ENCODE peak calls at places on chromosome 16, in nine cellular contexts. Y is nephron progenitor cell; E is tibial nerve; X is Peyer's patch; S is CD8-positive, alpha-beta T cell; W is fibroblast of lung; L is CD14-positive monocyte; T is right atrium auricular region; N is endothelial cell. O is an unnamed sample.

GRCh38 chr16:4136229-4136813 is 20.1 kb upstream of the ADCY9 start:
- DNase-seq in Y (no peak), E (no peak), X (no peak), S (no peak), W (no peak), L (no peak), T (no peak), N (no peak), O (no peak)

GRCh38 chr16:85750021-85750826 is 672 bp downstream of the C16orf74 start:
- DNase-seq in Y (peak), E (no peak), X (peak), S (peak), W (peak), L (no peak), T (no peak), N (no peak), O (no peak)

GRCh38 chr16:23270654-23271053 is 31.4 kb upstream of the SCNN1B start:
- DNase-seq in Y (no peak), E (no peak), X (no peak), S (no peak), W (no peak), L (no peak), T (no peak), N (no peak), O (no peak)

GRCh38 chr16:52555572-52555971 is 8.6 kb upstream of the TOX3 start:
- DNase-seq in Y (no peak), E (no peak), X (no peak), S (no peak), W (no peak), L (no peak), T (no peak), N (no peak), O (no peak)

GRCh38 chr16:83706394-83706793 is 101.4 kb upstream of the HSBP1 start:
- DNase-seq in Y (no peak), E (no peak), X (no peak), S (no peak), W (peak), L (no peak), T (no peak), N (no peak), O (no peak)

GRCh38 chr16:3646348-3646920 is 8.1 kb upstream of the DNASE1 start:
- DNase-seq in Y (no peak), E (no peak), X (no peak), S (no peak), W (no peak), L (no peak), T (no peak), N (no peak), O (no peak)

GRCh38 chr16:65297453-65297852 is 175.6 kb upstream of the CDH11 start:
- DNase-seq in Y (no peak), E (no peak), X (no peak), S (no peak), W (no peak), L (no peak), T (no peak), N (no peak), O (no peak)

GRCh38 chr16:23950898-23951297 is 115.1 kb downstream of the PRKCB start:
- DNase-seq in Y (no peak), E (no peak), X (no peak), S (no peak), W (no peak), L (peak), T (no peak), N (no peak), O (no peak)

GRCh38 chr16:14635394-14636145 is 2.8 kb downstream of the BFAR start:
- DNase-seq in Y (no peak), E (no peak), X (no peak), S (no peak), W (no peak), L (no peak), T (no peak), N (no peak), O (no peak)

GRCh38 chr16:8655184-8655717 is 19.2 kb upstream of the ABAT start:
- DNase-seq in Y (peak), E (no peak), X (no peak), S (no peak), W (peak), L (no peak), T (no peak), N (peak), O (no peak)

GRCh38 chr16:54817432-54817831 is 113.2 kb upstream of the IRX5 start:
- DNase-seq in Y (peak), E (no peak), X (no peak), S (no peak), W (no peak), L (no peak), T (no peak), N (peak), O (no peak)
- TF ChIP-seq CTCF in Y (no peak), E (no peak), X (no peak), S (no peak), W (no peak), L (no peak), T (no peak), N (peak), O (no peak)

GRCh38 chr16:48918520-48919258 is 308.7 kb upstream of the N4BP1 start:
- DNase-seq in Y (no peak), E (no peak), X (no peak), S (no peak), W (no peak), L (no peak), T (no peak), N (no peak), O (no peak)
- TF ChIP-seq CTCF in Y (no peak), E (no peak), X (no peak), S (no peak), W (no peak), L (no peak), T (no peak), N (no peak), O (no peak)

DNA sequence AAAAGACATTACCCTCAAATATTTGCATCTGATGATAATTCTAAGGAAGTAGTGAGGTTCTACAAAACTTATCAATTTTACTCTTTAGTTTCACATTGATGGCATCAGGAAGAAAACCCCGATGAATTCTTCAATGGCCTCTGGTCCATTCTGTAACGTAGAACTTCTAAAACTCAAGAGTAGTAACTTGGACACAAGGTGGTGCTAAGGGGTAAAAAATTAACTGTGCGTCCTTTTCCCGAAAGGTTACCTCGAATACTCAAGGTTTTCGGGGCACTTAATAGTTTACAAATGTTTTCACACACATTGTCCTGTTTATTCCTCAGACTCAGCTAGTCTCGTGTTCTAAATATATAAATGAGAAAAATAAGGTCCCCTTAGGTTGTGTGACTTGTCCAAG is 517.3 kb upstream of the ZFHX3 start:
- DNase-seq in Y (no peak), E (no peak), X (no peak), S (no peak), W (no peak), L (no peak), T (no peak), N (no peak), O (no peak)
- TF ChIP-seq CTCF in Y (peak), E (no peak), X (no peak), S (no peak), W (no peak), L (no peak), T (peak), N (no peak), O (no peak)

GRCh38 chr16:29641561-29641960 is 21.5 kb upstream of the SPN start:
- DNase-seq in Y (no peak), E (no peak), X (no peak), S (no peak), W (no peak), L (no peak), T (no peak), N (no peak), O (no peak)
- TF ChIP-seq CTCF in Y (no peak), E (no peak), X (peak), S (no peak), W (peak), L (peak), T (peak), N (no peak), O (no peak)

GRCh38 chr16:70693231-70693671 is 7.4 kb upstream of the MTSS2 start:
- DNase-seq in Y (no peak), E (no peak), X (no peak), S (no peak), W (no peak), L (no peak), T (no peak), N (no peak), O (no peak)
- TF ChIP-seq CTCF in Y (no peak), E (no peak), X (no peak), S (no peak), W (no peak), L (no peak), T (no peak), N (no peak), O (no peak)

DNA sequence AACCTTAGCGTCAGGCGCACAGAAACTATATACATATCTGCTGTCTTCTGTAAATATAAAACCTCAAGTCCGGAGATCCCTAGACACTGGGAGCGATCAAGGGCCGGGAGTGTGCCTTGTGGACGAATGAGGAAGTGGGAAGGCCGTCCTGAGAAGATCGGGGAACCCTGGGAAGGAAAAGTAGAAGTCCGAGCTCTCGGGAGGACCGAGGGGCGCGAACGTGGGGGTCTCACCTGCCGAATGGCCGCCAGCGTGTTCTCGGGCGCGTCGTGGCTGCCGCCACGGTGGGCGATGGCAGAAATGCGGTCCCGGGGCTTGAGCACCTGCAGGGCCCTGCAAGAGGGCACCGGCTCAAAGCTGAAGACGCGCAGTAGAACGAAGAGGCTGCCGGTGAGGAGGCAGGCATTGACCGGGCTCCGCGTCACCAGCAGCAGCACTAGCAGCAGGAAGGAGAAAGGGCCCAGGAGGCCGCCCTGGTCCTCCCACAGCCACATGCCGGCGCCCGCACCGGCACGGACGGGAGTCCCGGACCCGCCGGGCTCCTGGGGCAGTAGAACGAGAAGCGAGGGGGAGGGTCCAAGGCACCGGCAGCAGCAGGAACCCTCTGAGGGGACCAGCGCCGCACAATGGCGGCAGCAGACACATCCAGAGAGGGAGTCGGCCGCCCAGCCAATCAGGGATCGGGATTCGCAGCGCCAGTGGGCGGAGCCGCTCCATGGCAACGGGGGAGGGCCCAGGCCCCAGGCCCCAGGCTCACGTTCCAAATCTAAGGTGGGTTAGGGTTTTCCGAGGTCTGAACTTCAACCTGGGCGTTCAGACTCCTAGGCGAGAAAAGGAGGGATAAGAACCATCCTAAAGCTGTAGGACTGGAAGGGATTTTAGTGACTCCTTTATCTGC is at the start of gene GDE1:
- DNase-seq in Y (peak), E (peak), X (peak), S (peak), W (peak), L (peak), T (peak), N (peak), O (peak)
- TF ChIP-seq CTCF in Y (no peak), E (peak), X (peak), S (peak), W (peak), L (peak), T (peak), N (no peak), O (no peak)

GRCh38 chr16:87056083-87056482 is 261.1 kb downstream of the C16orf95 start:
- DNase-seq in Y (no peak), E (no peak), X (no peak), S (no peak), W (peak), L (no peak), T (no peak), N (no peak), O (no peak)
- TF ChIP-seq CTCF in Y (no peak), E (no peak), X (no peak), S (no peak), W (peak), L (no peak), T (peak), N (no peak), O (no peak)